ENCODE peak calls at places on chromosomes 16 and 17, in four cellular contexts. One of them, this sample, is unnamed. For H3K4me1, the result is how much of the 10 kb centered on the place peaks cover.

GRCh38 chr16:11551842-11552241 is 34.9 kb downstream of the LITAF start:
- DNase-seq in left ventricle myocardium inferior: no peak
- DNase-seq in BE2C: no peak
- DNase-seq in pancreas: no peak
- DNase-seq in this sample: no peak

GRCh38 chr17:18261146-18261515 is 669 bp downstream of the MIEF2 start:
- DNase-seq in left ventricle myocardium inferior: peak
- DNase-seq in BE2C: no peak
- DNase-seq in pancreas: peak
- DNase-seq in this sample: peak

GRCh38 chr16:81127051-81127450 is 30.9 kb upstream of the GCSH start:
- DNase-seq in left ventricle myocardium inferior: no peak
- DNase-seq in BE2C: no peak
- DNase-seq in pancreas: no peak
- DNase-seq in this sample: no peak

GRCh38 chr17:57552114-57552601 is 192.9 kb downstream of the CCDC182 start:
- DNase-seq in left ventricle myocardium inferior: no peak
- DNase-seq in BE2C: peak
- DNase-seq in pancreas: no peak
- DNase-seq in this sample: no peak

GRCh38 chr17:47897561-47897960 is 1.5 kb downstream of the SP2 start:
- DNase-seq in left ventricle myocardium inferior: no peak
- DNase-seq in BE2C: no peak
- DNase-seq in pancreas: no peak
- DNase-seq in this sample: no peak

GRCh38 chr16:53740933-53741531 is 37.1 kb downstream of the FTO start:
- DNase-seq in left ventricle myocardium inferior: no peak
- DNase-seq in BE2C: no peak
- DNase-seq in pancreas: no peak
- DNase-seq in this sample: no peak

GRCh38 chr17:59848385-59848668 is 44.4 kb downstream of the TUBD1 start:
- DNase-seq in left ventricle myocardium inferior: no peak
- DNase-seq in BE2C: no peak
- DNase-seq in pancreas: no peak
- DNase-seq in this sample: peak

GRCh38 chr17:16281351-16281750 is 64.3 kb downstream of the PIGL start:
- DNase-seq in left ventricle myocardium inferior: no peak
- DNase-seq in BE2C: no peak
- DNase-seq in pancreas: no peak
- DNase-seq in this sample: no peak

GRCh38 chr16:52976539-52977167 is 76.0 kb downstream of the CHD9NB start:
- DNase-seq in left ventricle myocardium inferior: no peak
- DNase-seq in BE2C: no peak
- DNase-seq in pancreas: no peak
- DNase-seq in this sample: no peak

GRCh38 chr16:1929578-1930337 is 11.5 kb upstream of the HS3ST6 start:
- DNase-seq in left ventricle myocardium inferior: peak
- DNase-seq in BE2C: peak
- DNase-seq in pancreas: peak
- DNase-seq in this sample: peak

GRCh38 chr16:5071681-5072333 is at the start of gene ALG1:
- DNase-seq in left ventricle myocardium inferior: peak
- DNase-seq in BE2C: peak
- DNase-seq in pancreas: peak
- DNase-seq in this sample: peak

GRCh38 chr16:25066747-25067631 is 44.6 kb upstream of the LCMT1 start:
- DNase-seq in left ventricle myocardium inferior: peak
- DNase-seq in BE2C: peak
- DNase-seq in pancreas: peak
- DNase-seq in this sample: peak
- H3K4me3 ChIP-seq in left ventricle myocardium inferior: peak
- H3K4me3 ChIP-seq in BE2C: peak
- H3K4me3 ChIP-seq in pancreas: peak
- H3K4me3 ChIP-seq in this sample: peak

GRCh38 chr17:80458016-80458415 is 18.4 kb downstream of the NPTX1 start:
- DNase-seq in left ventricle myocardium inferior: no peak
- DNase-seq in BE2C: no peak
- DNase-seq in pancreas: no peak
- DNase-seq in this sample: no peak
- H3K4me1 ChIP-seq in left ventricle myocardium inferior: half or more
- H3K4me1 ChIP-seq in BE2C: under half
- H3K4me1 ChIP-seq in pancreas: under half
- H3K4me1 ChIP-seq in this sample: under half

GRCh38 chr17:74454197-74455024 is 12.0 kb upstream of the CD300A start:
- DNase-seq in left ventricle myocardium inferior: peak
- DNase-seq in BE2C: peak
- DNase-seq in pancreas: peak
- DNase-seq in this sample: no peak

GRCh38 chr17:74452027-74452840 is 14.2 kb upstream of the CD300A start:
- DNase-seq in left ventricle myocardium inferior: no peak
- DNase-seq in BE2C: no peak
- DNase-seq in pancreas: no peak
- DNase-seq in this sample: no peak

GRCh38 chr17:74455025-74455585 is 11.3 kb upstream of the CD300A start:
- DNase-seq in left ventricle myocardium inferior: no peak
- DNase-seq in BE2C: no peak
- DNase-seq in pancreas: no peak
- DNase-seq in this sample: no peak

GRCh38 chr17:74452841-74453661 is 13.4 kb upstream of the CD300A start:
- DNase-seq in left ventricle myocardium inferior: no peak
- DNase-seq in BE2C: no peak
- DNase-seq in pancreas: peak
- DNase-seq in this sample: no peak

GRCh38 chr17:74453665-74454196 is 12.7 kb upstream of the CD300A start:
- DNase-seq in left ventricle myocardium inferior: no peak
- DNase-seq in BE2C: no peak
- DNase-seq in pancreas: no peak
- DNase-seq in this sample: no peak
- H3K4me3 ChIP-seq in left ventricle myocardium inferior: peak
- H3K4me3 ChIP-seq in BE2C: peak
- H3K4me3 ChIP-seq in pancreas: peak
- H3K4me3 ChIP-seq in this sample: peak

GRCh38 chr16:85585762-85586161 is 27.4 kb upstream of the GSE1 start:
- DNase-seq in left ventricle myocardium inferior: no peak
- DNase-seq in BE2C: no peak
- DNase-seq in pancreas: no peak
- DNase-seq in this sample: no peak

GRCh38 chr16:85582177-85582888 is 30.8 kb upstream of the GSE1 start:
- DNase-seq in left ventricle myocardium inferior: no peak
- DNase-seq in BE2C: no peak
- DNase-seq in pancreas: no peak
- DNase-seq in this sample: no peak

GRCh38 chr16:85584989-85585388 is 28.1 kb upstream of the GSE1 start:
- DNase-seq in left ventricle myocardium inferior: no peak
- DNase-seq in BE2C: no peak
- DNase-seq in pancreas: no peak
- DNase-seq in this sample: no peak

GRCh38 chr16:85584192-85584757 is 28.8 kb upstream of the GSE1 start:
- DNase-seq in left ventricle myocardium inferior: no peak
- DNase-seq in BE2C: no peak
- DNase-seq in pancreas: no peak
- DNase-seq in this sample: no peak

DNA sequence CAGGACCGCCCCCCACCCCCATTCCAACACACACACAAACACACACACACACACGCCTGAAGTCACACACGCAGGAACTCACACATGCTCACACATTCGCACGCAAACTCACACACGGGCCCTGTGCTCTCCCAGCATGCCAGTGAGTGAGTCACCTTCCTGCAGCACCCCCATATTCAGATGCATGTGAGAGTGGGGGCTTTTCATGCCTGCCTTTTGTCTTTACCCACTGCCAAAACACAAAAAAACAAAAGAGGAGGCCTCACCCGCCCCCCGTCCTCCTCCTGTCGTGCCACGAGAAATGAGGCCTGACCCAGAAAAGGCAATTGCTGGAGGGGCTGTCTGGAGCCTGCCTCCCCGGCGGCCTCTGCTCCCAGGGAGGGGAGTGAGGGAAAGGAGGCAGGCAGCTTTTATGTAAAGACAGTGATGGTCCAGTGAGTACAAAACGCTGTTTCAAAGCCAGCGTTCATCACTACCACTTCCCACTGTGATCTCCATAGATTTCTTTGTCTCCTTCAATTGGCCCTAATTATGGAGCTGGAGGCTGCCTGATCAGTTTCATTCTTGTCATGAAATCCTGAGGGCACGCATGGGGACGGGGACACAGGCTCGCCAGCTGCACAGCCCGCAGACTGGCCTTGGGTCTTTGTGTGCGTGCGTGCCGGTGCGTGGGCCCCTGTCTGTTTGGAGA is 29.5 kb upstream of the GSE1 start:
- DNase-seq in left ventricle myocardium inferior: no peak
- DNase-seq in BE2C: peak
- DNase-seq in pancreas: no peak
- DNase-seq in this sample: no peak
- H3K4me1 ChIP-seq in left ventricle myocardium inferior: under half
- H3K4me1 ChIP-seq in BE2C: half or more
- H3K4me1 ChIP-seq in pancreas: under half
- H3K4me1 ChIP-seq in this sample: under half

DNA sequence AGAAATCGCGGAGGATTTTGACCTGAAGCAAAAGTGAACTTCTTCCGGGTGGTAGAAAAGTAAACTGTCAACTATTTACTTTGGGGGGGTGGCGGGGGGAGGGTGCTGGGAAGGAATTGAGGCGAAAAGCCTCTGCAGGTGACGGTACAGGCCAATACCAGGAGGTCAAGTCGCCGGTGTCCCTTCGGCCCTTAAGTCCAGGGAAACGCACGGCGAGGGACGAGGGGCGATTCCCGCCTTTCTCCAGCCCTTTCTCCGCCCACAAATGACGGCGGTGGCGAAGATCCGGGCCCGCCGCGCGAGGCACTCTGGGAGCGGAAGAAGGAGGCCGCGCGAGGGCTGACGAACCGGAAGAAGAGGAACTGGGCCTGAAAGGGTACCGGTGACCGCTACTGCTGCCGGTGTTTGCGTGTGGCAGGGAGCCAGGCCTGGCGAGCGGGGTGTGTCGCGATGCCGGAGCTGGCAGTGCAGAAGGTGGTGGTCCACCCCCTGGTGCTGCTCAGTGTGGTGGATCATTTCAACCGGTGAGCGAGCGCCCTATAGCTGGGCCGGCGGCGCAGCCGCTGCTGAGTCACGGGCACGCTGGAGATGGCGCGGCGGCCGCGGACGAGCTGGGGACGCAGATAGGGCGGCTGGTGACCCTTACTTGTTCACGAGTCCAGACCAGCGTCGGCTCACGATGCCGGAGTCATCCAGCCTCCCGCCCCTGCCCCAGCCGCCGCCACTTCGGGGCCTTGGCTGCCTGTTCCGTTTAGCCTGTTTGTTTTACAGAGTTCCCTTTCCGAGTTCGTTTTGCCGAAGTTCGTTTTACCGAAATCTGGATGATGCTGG is at the start of gene PSMD7:
- DNase-seq in left ventricle myocardium inferior: peak
- DNase-seq in BE2C: peak
- DNase-seq in pancreas: peak
- DNase-seq in this sample: peak
- H3K4me3 ChIP-seq in left ventricle myocardium inferior: peak
- H3K4me3 ChIP-seq in BE2C: peak
- H3K4me3 ChIP-seq in pancreas: peak
- H3K4me3 ChIP-seq in this sample: peak

DNA sequence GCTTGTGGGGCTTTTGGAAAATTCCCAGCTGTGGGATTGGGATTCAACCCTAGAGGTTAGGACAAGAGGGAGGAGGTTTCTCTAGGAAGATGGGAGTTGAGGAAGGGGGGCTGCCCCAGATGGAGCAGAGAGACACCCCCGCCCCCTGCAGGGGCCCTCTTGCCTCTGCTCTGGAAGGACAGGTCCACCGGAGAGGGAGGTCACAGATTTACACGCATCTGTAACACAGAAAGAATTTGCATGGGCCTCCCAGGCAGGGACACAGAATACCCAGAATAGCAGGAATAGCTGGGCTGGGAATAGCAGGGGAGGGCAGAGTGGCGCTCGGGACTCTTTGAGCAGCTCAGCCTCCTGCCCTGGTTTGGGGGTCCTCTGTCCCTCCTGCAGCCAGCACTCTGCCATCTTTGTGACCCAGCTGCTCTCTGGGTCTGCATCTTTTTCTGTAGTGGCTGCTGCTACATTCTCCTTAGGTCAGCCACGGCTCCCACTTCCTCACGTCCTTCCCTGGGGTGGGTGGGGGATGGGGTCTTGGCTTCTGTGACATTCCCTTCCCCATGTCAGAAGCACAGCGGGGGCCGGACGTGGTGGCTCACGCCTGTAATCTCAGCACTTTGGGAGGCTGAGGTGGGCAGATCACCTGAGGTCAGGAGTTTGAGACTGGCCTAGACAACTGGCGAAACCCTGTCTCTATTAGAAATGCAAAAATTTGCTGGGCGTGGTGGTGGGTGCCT is 33.9 kb upstream of the PLLP start:
- DNase-seq in left ventricle myocardium inferior: no peak
- DNase-seq in BE2C: no peak
- DNase-seq in pancreas: no peak
- DNase-seq in this sample: peak
- H3K4me1 ChIP-seq in left ventricle myocardium inferior: under half
- H3K4me1 ChIP-seq in BE2C: under half
- H3K4me1 ChIP-seq in pancreas: under half
- H3K4me1 ChIP-seq in this sample: under half

This sample was measured in Caco-2.